ENCODE peak calls at places on chromosomes 13 and 19, in six cellular contexts. One of them, this sample, is unnamed.

GRCh38 chr13:111460548-111461444 is 140.4 kb downstream of the TEX29 start:
- DNase-seq in mucosa of descending colon: no peak
- DNase-seq in progenitor cell of endocrine pancreas: no peak
- DNase-seq in B cell: no peak
- DNase-seq in tibial nerve: peak; percentile 15
- DNase-seq in ascending aorta: no peak
- DNase-seq in this sample: no peak

GRCh38 chr19:13896227-13896626 is 9.7 kb downstream of the BRME1 start:
- DNase-seq in tibial nerve: no peak
- DNase-seq in ascending aorta: no peak
- DNase-seq in mucosa of descending colon: no peak
- DNase-seq in progenitor cell of endocrine pancreas: no peak
- DNase-seq in B cell: no peak
- DNase-seq in this sample: no peak

GRCh38 chr13:99356216-99357089 is 49.3 kb upstream of the GPR183 start:
- DNase-seq in B cell: peak; percentile 79
- DNase-seq in progenitor cell of endocrine pancreas: no peak
- DNase-seq in mucosa of descending colon: no peak
- DNase-seq in ascending aorta: peak; percentile 71
- DNase-seq in tibial nerve: peak; percentile 30
- DNase-seq in this sample: no peak

GRCh38 chr19:13795595-13796300 is 505 bp downstream of the ZSWIM4 start:
- DNase-seq in B cell: no peak
- DNase-seq in progenitor cell of endocrine pancreas: no peak
- DNase-seq in tibial nerve: no peak
- DNase-seq in ascending aorta: peak; percentile 67
- DNase-seq in mucosa of descending colon: no peak
- DNase-seq in this sample: no peak

GRCh38 chr19:11064831-11065303 is 24.4 kb upstream of the LDLR start:
- DNase-seq in ascending aorta: no peak
- DNase-seq in mucosa of descending colon: no peak
- DNase-seq in B cell: no peak
- DNase-seq in progenitor cell of endocrine pancreas: no peak
- DNase-seq in tibial nerve: no peak
- DNase-seq in this sample: no peak

GRCh38 chr13:90968510-90968909 is 379.0 kb upstream of the MIR17HG start:
- DNase-seq in mucosa of descending colon: no peak
- DNase-seq in B cell: no peak
- DNase-seq in progenitor cell of endocrine pancreas: no peak
- DNase-seq in ascending aorta: no peak
- DNase-seq in tibial nerve: no peak
- DNase-seq in this sample: no peak

GRCh38 chr13:101303512-101303911 is 112.8 kb downstream of the NALCN start:
- DNase-seq in progenitor cell of endocrine pancreas: no peak
- DNase-seq in tibial nerve: peak; percentile 36
- DNase-seq in B cell: no peak
- DNase-seq in mucosa of descending colon: no peak
- DNase-seq in ascending aorta: no peak
- DNase-seq in this sample: no peak

GRCh38 chr19:5700455-5701092 is 10.5 kb downstream of the RPL36 start:
- DNase-seq in progenitor cell of endocrine pancreas: no peak
- DNase-seq in ascending aorta: no peak
- DNase-seq in tibial nerve: no peak
- DNase-seq in B cell: no peak
- DNase-seq in mucosa of descending colon: no peak
- DNase-seq in this sample: no peak

GRCh38 chr13:50378513-50378970 is 363.3 kb downstream of the KCNRG start:
- DNase-seq in progenitor cell of endocrine pancreas: no peak
- DNase-seq in B cell: no peak
- DNase-seq in ascending aorta: no peak
- DNase-seq in tibial nerve: no peak
- DNase-seq in mucosa of descending colon: no peak
- DNase-seq in this sample: no peak
- TF ChIP-seq CTCF in progenitor cell of endocrine pancreas: no peak
- TF ChIP-seq CTCF in B cell: no peak
- TF ChIP-seq CTCF in ascending aorta: no peak
- TF ChIP-seq CTCF in tibial nerve: no peak
- TF ChIP-seq CTCF in mucosa of descending colon: no peak
- TF ChIP-seq CTCF in this sample: no peak

GRCh38 chr13:28313579-28313978 is 175.2 kb downstream of the PAN3 start:
- DNase-seq in B cell: no peak
- DNase-seq in ascending aorta: no peak
- DNase-seq in progenitor cell of endocrine pancreas: no peak
- DNase-seq in tibial nerve: no peak
- DNase-seq in mucosa of descending colon: no peak
- DNase-seq in this sample: no peak
- TF ChIP-seq CTCF in B cell: no peak
- TF ChIP-seq CTCF in ascending aorta: no peak
- TF ChIP-seq CTCF in progenitor cell of endocrine pancreas: peak; percentile 25
- TF ChIP-seq CTCF in tibial nerve: no peak
- TF ChIP-seq CTCF in mucosa of descending colon: no peak
- TF ChIP-seq CTCF in this sample: peak; percentile 30

DNA sequence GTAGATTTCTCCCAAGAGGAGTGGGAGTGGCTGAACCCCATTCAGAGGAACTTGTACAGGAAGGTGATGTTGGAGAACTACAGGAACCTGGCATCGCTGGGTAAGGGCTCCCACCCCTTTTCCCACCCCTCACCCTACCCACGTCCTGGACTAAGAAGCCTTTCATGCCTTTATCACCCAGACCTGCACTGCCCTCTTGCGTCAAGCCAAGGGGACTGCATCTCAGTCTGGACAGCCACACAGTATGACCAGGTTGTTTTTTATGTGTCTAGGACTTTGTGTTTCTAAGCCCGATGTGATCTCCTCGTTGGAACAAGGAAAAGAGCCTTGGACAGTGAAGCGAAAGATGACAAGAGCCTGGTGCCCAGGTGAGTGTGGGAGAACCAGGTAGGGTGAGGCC is 8.8 kb downstream of the ZFP28 start:
- DNase-seq in tibial nerve: no peak
- DNase-seq in ascending aorta: no peak
- DNase-seq in B cell: no peak
- DNase-seq in mucosa of descending colon: no peak
- DNase-seq in progenitor cell of endocrine pancreas: no peak
- DNase-seq in this sample: no peak
- TF ChIP-seq CTCF in tibial nerve: no peak
- TF ChIP-seq CTCF in ascending aorta: no peak
- TF ChIP-seq CTCF in B cell: no peak
- TF ChIP-seq CTCF in mucosa of descending colon: no peak
- TF ChIP-seq CTCF in progenitor cell of endocrine pancreas: no peak
- TF ChIP-seq CTCF in this sample: no peak

DNA sequence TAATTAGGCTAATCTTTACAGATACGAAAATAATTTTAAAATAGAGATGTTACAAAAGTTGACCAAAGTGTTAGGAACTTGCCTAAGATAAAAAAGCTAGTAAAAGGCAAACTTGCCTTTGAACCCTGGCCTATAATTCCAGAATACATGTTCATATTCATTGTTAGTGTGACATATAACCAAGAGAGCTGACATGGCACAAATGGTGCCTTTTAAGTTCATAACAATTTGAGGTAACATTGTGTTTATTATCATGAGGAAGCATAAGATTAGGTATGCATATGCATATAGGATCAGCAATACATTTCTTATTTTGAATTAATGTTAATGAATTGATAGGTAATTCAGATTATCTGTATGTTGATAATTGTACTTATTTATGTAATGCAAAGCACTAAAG is 1537.9 kb upstream of the PRR20A start:
- DNase-seq in B cell: no peak
- DNase-seq in ascending aorta: no peak
- DNase-seq in mucosa of descending colon: no peak
- DNase-seq in progenitor cell of endocrine pancreas: no peak
- DNase-seq in tibial nerve: no peak
- DNase-seq in this sample: no peak
- TF ChIP-seq CTCF in B cell: no peak
- TF ChIP-seq CTCF in ascending aorta: no peak
- TF ChIP-seq CTCF in mucosa of descending colon: no peak
- TF ChIP-seq CTCF in progenitor cell of endocrine pancreas: no peak
- TF ChIP-seq CTCF in tibial nerve: no peak
- TF ChIP-seq CTCF in this sample: no peak

This sample was measured in osteocyte.